ENCODE peak calls at places on chromosomes 1 and 21, in five cellular contexts. F, E, M, W and V are unnamed samples.

GRCh38 chr21:33684923-33685560 is 42.7 kb downstream of the ITSN1 start:
- DNase-seq in M (no peak), W (no peak), E (no peak), F (no peak), V (no peak)

GRCh38 chr1:234770031-234770795 is 160.2 kb upstream of the IRF2BP2 start:
- DNase-seq in F (no peak), E (peak), W (no peak), M (peak), V (no peak)

GRCh38 chr1:181318858-181319235 is 164.5 kb upstream of the CACNA1E start:
- DNase-seq in W (no peak), M (no peak), F (no peak), E (no peak), V (no peak)

GRCh38 chr1:179327679-179328078 is 34.1 kb downstream of the SOAT1 start:
- DNase-seq in M (no peak), E (no peak), F (no peak), W (no peak), V (no peak)

GRCh38 chr1:152179566-152179965 is 20.5 kb upstream of the RPTN start:
- DNase-seq in M (no peak), W (no peak), F (no peak), E (no peak), V (no peak)

GRCh38 chr1:180116964-180117763 is 37.5 kb upstream of the QSOX1 start:
- DNase-seq in W (no peak), F (no peak), M (no peak), E (peak), V (no peak)

GRCh38 chr1:111895456-111895855 is 94.0 kb downstream of the KCND3 start:
- DNase-seq in M (no peak), W (no peak), F (no peak), E (peak), V (no peak)

GRCh38 chr1:53203466-53203865 is 6.8 kb downstream of the CPT2 start:
- DNase-seq in W (no peak), E (no peak), F (no peak), M (no peak), V (no peak)

GRCh38 chr1:65231718-65232330 is 77.5 kb upstream of the DNAJC6 start:
- DNase-seq in E (no peak), F (no peak), W (no peak), M (no peak), V (no peak)

GRCh38 chr1:52296345-52296744 is 69.7 kb downstream of the CC2D1B start:
- DNase-seq in E (no peak), W (no peak), M (no peak), F (no peak), V (no peak)

GRCh38 chr1:24048205-24048869 is 63.6 kb downstream of the MYOM3 start:
- DNase-seq in E (no peak), F (no peak), M (no peak), W (no peak), V (no peak)

GRCh38 chr1:32828341-32828740 is 10.9 kb downstream of the S100PBP start:
- DNase-seq in W (no peak), E (no peak), F (no peak), M (no peak), V (no peak)

GRCh38 chr21:45454081-45454923 is 49.3 kb downstream of the COL18A1 start:
- DNase-seq in W (no peak), F (no peak), M (no peak), E (no peak), V (no peak)